ENCODE peak calls at places on chromosomes 2 and 18, in six cellular contexts. Y is A549, E is nephron progenitor cell, K is NCI-H2081, C is dermis microvascular lymphatic vessel endothelial cell, I is smooth muscle cell of the brain vasculature. Q is an unnamed sample.

GRCh38 chr2:12440731-12441130 is 276.0 kb upstream of the TRIB2 start:
- DNase-seq in K (no peak), E (peak), Y (no peak), I (no peak), C (no peak), Q (no peak)

GRCh38 chr18:77248873-77249582 is 620 bp upstream of the GALR1 start:
- DNase-seq in I (no peak), Y (no peak), K (peak), E (no peak), C (no peak), Q (no peak)

GRCh38 chr18:3340015-3340681 is 78.2 kb downstream of the MYL12B start:
- DNase-seq in E (no peak), C (peak), Y (no peak), K (no peak), I (no peak), Q (no peak)

GRCh38 chr2:18379869-18380268 is 180.6 kb downstream of the RDH14 start:
- DNase-seq in C (no peak), K (no peak), E (peak), Y (no peak), I (no peak), Q (no peak)

GRCh38 chr2:218445602-218446001 is 26.7 kb downstream of the VIL1 start:
- DNase-seq in K (no peak), E (no peak), I (no peak), C (no peak), Y (no peak), Q (no peak)

GRCh38 chr2:23553561-23553960 is 168.6 kb downstream of the KLHL29 start:
- DNase-seq in Y (no peak), K (no peak), E (no peak), C (no peak), I (no peak), Q (no peak)

GRCh38 chr18:7987284-7987976 is 420.3 kb downstream of the PTPRM start:
- DNase-seq in I (peak), K (no peak), C (peak), Y (no peak), E (no peak), Q (no peak)

GRCh38 chr18:3721771-3722661 is 272.0 kb downstream of the TGIF1 start:
- DNase-seq in I (no peak), Y (no peak), K (no peak), C (no peak), E (no peak), Q (no peak)

GRCh38 chr2:71856709-71857525 is 290.7 kb downstream of the CYP26B1 start:
- DNase-seq in I (no peak), K (no peak), Y (no peak), C (peak), E (peak), Q (no peak)

GRCh38 chr2:164061129-164061746 is 325.4 kb upstream of the FIGN start:
- DNase-seq in Y (peak), E (peak), I (no peak), C (peak), K (peak), Q (no peak)

GRCh38 chr2:120992791-120993555 is 257.3 kb downstream of the GLI2 start:
- DNase-seq in Y (no peak), E (no peak), C (no peak), I (no peak), K (no peak), Q (no peak)

GRCh38 chr18:27501651-27502050 is 316.5 kb upstream of the CHST9 start:
- DNase-seq in Y (no peak), E (no peak), C (no peak), I (no peak), K (no peak), Q (no peak)

GRCh38 chr2:26035110-26035728 is 1.3 kb downstream of the RAB10 start:
- DNase-seq in C (peak), K (no peak), I (no peak), Y (no peak), E (no peak), Q (no peak)

GRCh38 chr2:218010116-218010837 is 7.5 kb upstream of the TNS1 start:
- DNase-seq in E (peak), Y (peak), I (no peak), C (peak), K (peak), Q (peak)

GRCh38 chr2:150259746-150260145 is 227.7 kb downstream of the RND3 start:
- DNase-seq in K (no peak), Y (no peak), I (no peak), E (no peak), C (no peak), Q (no peak)

GRCh38 chr2:32627441-32627900 is 379 bp upstream of the TTC27 start:
- DNase-seq in I (peak), K (peak), Y (peak), E (peak), C (peak), Q (peak)

GRCh38 chr2:71358931-71359671 is 27.5 kb downstream of the ZNF638 start:
- DNase-seq in E (no peak), C (no peak), Y (no peak), I (no peak), K (no peak), Q (no peak)

GRCh38 chr2:1306687-1307516 is 106.4 kb upstream of the TPO start:
- DNase-seq in I (no peak), C (no peak), K (no peak), Y (no peak), E (no peak), Q (no peak)

GRCh38 chr2:15673919-15674636 is 82.4 kb downstream of the DDX1 start:
- DNase-seq in I (no peak), E (peak), Y (no peak), K (no peak), C (peak), Q (no peak)

GRCh38 chr2:197517150-197517549 is 1.3 kb downstream of the MOB4 start:
- DNase-seq in K (no peak), Y (no peak), E (no peak), I (no peak), C (no peak), Q (no peak)

GRCh38 chr2:195369217-195369587 is 287.8 kb upstream of the SLC39A10 start:
- DNase-seq in E (no peak), C (no peak), I (no peak), K (no peak), Y (no peak), Q (no peak)

GRCh38 chr2:164146478-164146877 is 410.7 kb upstream of the FIGN start:
- DNase-seq in K (no peak), C (no peak), I (no peak), E (no peak), Y (no peak), Q (no peak)

GRCh38 chr2:53646788-53647187 is 120.8 kb upstream of the CHAC2 start:
- DNase-seq in Y (no peak), K (no peak), C (no peak), I (no peak), E (no peak), Q (no peak)

GRCh38 chr2:177658309-177658708 is 265.7 kb downstream of the AGPS start:
- DNase-seq in K (no peak), I (no peak), E (no peak), C (no peak), Y (no peak), Q (no peak)

GRCh38 chr18:46343940-46344372 is 239.8 kb downstream of the HAUS1 start:
- DNase-seq in C (peak), E (no peak), K (peak), Y (no peak), I (no peak), Q (peak)

GRCh38 chr2:101731221-101732054 is 33.9 kb downstream of the MAP4K4 start:
- DNase-seq in E (no peak), Y (no peak), C (no peak), I (no peak), K (no peak), Q (no peak)

GRCh38 chr2:24399434-24400206 is 39.3 kb upstream of the ITSN2 start:
- DNase-seq in K (peak), Y (no peak), E (no peak), I (no peak), C (no peak), Q (no peak)

GRCh38 chr2:47072018-47072691 is 83.0 kb downstream of the STPG4 start:
- DNase-seq in K (no peak), I (no peak), E (peak), Y (no peak), C (no peak), Q (peak)

GRCh38 chr2:128249555-128249954 is 69.1 kb downstream of the HS6ST1 start:
- DNase-seq in C (no peak), K (no peak), E (no peak), Y (no peak), I (no peak), Q (no peak)

GRCh38 chr2:13650586-13651180 is 933.9 kb downstream of the TRIB2 start:
- DNase-seq in C (peak), K (peak), Y (no peak), I (no peak), E (no peak), Q (no peak)

GRCh38 chr18:21218862-21219261 is 23.2 kb upstream of the GREB1L start:
- DNase-seq in Y (no peak), E (no peak), I (peak), K (peak), C (no peak), Q (no peak)